ENCODE peak calls at places on chromosomes 7 and 10, in eight cellular contexts. One of them, this sample, is unnamed.

GRCh38 chr7:149196151-149196704 is 882 bp downstream of the ZNF282 start:
- DNase-seq in T-helper 1 cell: no peak
- DNase-seq in naive thymus-derived CD4-positive, alpha-beta T cell: peak; percentile 13
- DNase-seq in cerebellar nuclear complex: no peak
- DNase-seq in mammary epithelial cell: no peak
- DNase-seq in endothelial cell: no peak
- DNase-seq in GM12865: peak; percentile 9
- DNase-seq in NCI-H1105: no peak
- DNase-seq in this sample: no peak

GRCh38 chr7:141421306-141421705 is 129.9 kb upstream of the AGK start:
- DNase-seq in T-helper 1 cell: no peak
- DNase-seq in naive thymus-derived CD4-positive, alpha-beta T cell: no peak
- DNase-seq in cerebellar nuclear complex: no peak
- DNase-seq in mammary epithelial cell: no peak
- DNase-seq in endothelial cell: no peak
- DNase-seq in GM12865: no peak
- DNase-seq in NCI-H1105: no peak
- DNase-seq in this sample: no peak

GRCh38 chr10:6173203-6173602 is 29.5 kb upstream of the PFKFB3 start:
- DNase-seq in T-helper 1 cell: no peak
- DNase-seq in naive thymus-derived CD4-positive, alpha-beta T cell: peak; percentile 75
- DNase-seq in cerebellar nuclear complex: no peak
- DNase-seq in mammary epithelial cell: no peak
- DNase-seq in endothelial cell: peak; percentile 49
- DNase-seq in GM12865: peak; percentile 31
- DNase-seq in NCI-H1105: no peak
- DNase-seq in this sample: peak; percentile 49

GRCh38 chr7:12436896-12437535 is 33.4 kb upstream of the VWDE start:
- DNase-seq in T-helper 1 cell: no peak
- DNase-seq in naive thymus-derived CD4-positive, alpha-beta T cell: no peak
- DNase-seq in cerebellar nuclear complex: no peak
- DNase-seq in mammary epithelial cell: peak; percentile 51
- DNase-seq in endothelial cell: peak; percentile 17
- DNase-seq in GM12865: peak; percentile 24
- DNase-seq in NCI-H1105: peak; percentile 96
- DNase-seq in this sample: no peak

GRCh38 chr7:832968-833424 is 720 bp downstream of the SUN1 start:
- DNase-seq in T-helper 1 cell: no peak
- DNase-seq in naive thymus-derived CD4-positive, alpha-beta T cell: no peak
- DNase-seq in cerebellar nuclear complex: no peak
- DNase-seq in mammary epithelial cell: no peak
- DNase-seq in endothelial cell: no peak
- DNase-seq in GM12865: no peak
- DNase-seq in NCI-H1105: no peak
- DNase-seq in this sample: no peak

GRCh38 chr10:124701435-124701834 is 42.7 kb downstream of the FAM53B start:
- DNase-seq in T-helper 1 cell: no peak
- DNase-seq in naive thymus-derived CD4-positive, alpha-beta T cell: no peak
- DNase-seq in cerebellar nuclear complex: no peak
- DNase-seq in mammary epithelial cell: no peak
- DNase-seq in endothelial cell: no peak
- DNase-seq in GM12865: no peak
- DNase-seq in NCI-H1105: no peak
- DNase-seq in this sample: no peak

GRCh38 chr10:118543714-118544400 is 51.6 kb downstream of the PRLHR start:
- DNase-seq in T-helper 1 cell: no peak
- DNase-seq in naive thymus-derived CD4-positive, alpha-beta T cell: peak; percentile 43
- DNase-seq in cerebellar nuclear complex: no peak
- DNase-seq in mammary epithelial cell: peak; percentile 58
- DNase-seq in endothelial cell: peak; percentile 74
- DNase-seq in GM12865: peak; percentile 45
- DNase-seq in NCI-H1105: peak; percentile 23
- DNase-seq in this sample: no peak

GRCh38 chr10:14066106-14066505 is 264.6 kb downstream of the FRMD4A start:
- DNase-seq in T-helper 1 cell: no peak
- DNase-seq in naive thymus-derived CD4-positive, alpha-beta T cell: no peak
- DNase-seq in cerebellar nuclear complex: no peak
- DNase-seq in mammary epithelial cell: no peak
- DNase-seq in endothelial cell: no peak
- DNase-seq in GM12865: no peak
- DNase-seq in NCI-H1105: no peak
- DNase-seq in this sample: no peak

GRCh38 chr7:140005754-140006503 is 56.8 kb downstream of the PARP12 start:
- DNase-seq in T-helper 1 cell: no peak
- DNase-seq in naive thymus-derived CD4-positive, alpha-beta T cell: no peak
- DNase-seq in cerebellar nuclear complex: no peak
- DNase-seq in mammary epithelial cell: no peak
- DNase-seq in endothelial cell: peak; percentile 77
- DNase-seq in GM12865: peak; percentile 13
- DNase-seq in NCI-H1105: no peak
- DNase-seq in this sample: no peak

GRCh38 chr10:47057471-47057870 is 146.2 kb downstream of the PTPN20 start:
- DNase-seq in T-helper 1 cell: no peak
- DNase-seq in naive thymus-derived CD4-positive, alpha-beta T cell: no peak
- DNase-seq in cerebellar nuclear complex: no peak
- DNase-seq in mammary epithelial cell: no peak
- DNase-seq in endothelial cell: no peak
- DNase-seq in GM12865: no peak
- DNase-seq in NCI-H1105: no peak
- DNase-seq in this sample: no peak

GRCh38 chr7:102450242-102450641 is 14.4 kb downstream of the ALKBH4 start:
- DNase-seq in T-helper 1 cell: no peak
- DNase-seq in naive thymus-derived CD4-positive, alpha-beta T cell: peak; percentile 57
- DNase-seq in cerebellar nuclear complex: peak; percentile 47
- DNase-seq in mammary epithelial cell: no peak
- DNase-seq in endothelial cell: no peak
- DNase-seq in GM12865: peak; percentile 69
- DNase-seq in NCI-H1105: no peak
- DNase-seq in this sample: peak; percentile 48

GRCh38 chr7:39838326-39838725 is 111.7 kb upstream of the CDK13 start:
- DNase-seq in T-helper 1 cell: no peak
- DNase-seq in naive thymus-derived CD4-positive, alpha-beta T cell: no peak
- DNase-seq in cerebellar nuclear complex: no peak
- DNase-seq in mammary epithelial cell: peak; percentile 66
- DNase-seq in endothelial cell: no peak
- DNase-seq in GM12865: peak; percentile 18
- DNase-seq in NCI-H1105: peak; percentile 63
- DNase-seq in this sample: no peak

GRCh38 chr10:77080361-77081027 is 557.1 kb downstream of the KCNMA1 start:
- DNase-seq in T-helper 1 cell: no peak
- DNase-seq in naive thymus-derived CD4-positive, alpha-beta T cell: no peak
- DNase-seq in cerebellar nuclear complex: no peak
- DNase-seq in mammary epithelial cell: no peak
- DNase-seq in endothelial cell: no peak
- DNase-seq in GM12865: no peak
- DNase-seq in NCI-H1105: no peak
- DNase-seq in this sample: no peak

GRCh38 chr7:83579740-83580139 is 69.2 kb downstream of the SEMA3E start:
- DNase-seq in T-helper 1 cell: no peak
- DNase-seq in naive thymus-derived CD4-positive, alpha-beta T cell: no peak
- DNase-seq in cerebellar nuclear complex: no peak
- DNase-seq in mammary epithelial cell: peak; percentile 12
- DNase-seq in endothelial cell: no peak
- DNase-seq in GM12865: no peak
- DNase-seq in NCI-H1105: no peak
- DNase-seq in this sample: no peak

GRCh38 chr10:26821699-26822542 is 38.8 kb downstream of the ABI1 start:
- DNase-seq in T-helper 1 cell: no peak
- DNase-seq in naive thymus-derived CD4-positive, alpha-beta T cell: no peak
- DNase-seq in cerebellar nuclear complex: no peak
- DNase-seq in mammary epithelial cell: no peak
- DNase-seq in endothelial cell: no peak
- DNase-seq in GM12865: no peak
- DNase-seq in NCI-H1105: no peak
- DNase-seq in this sample: no peak

GRCh38 chr7:130334274-130334673 is 10.3 kb upstream of the CPA5 start:
- DNase-seq in T-helper 1 cell: no peak
- DNase-seq in naive thymus-derived CD4-positive, alpha-beta T cell: no peak
- DNase-seq in cerebellar nuclear complex: no peak
- DNase-seq in mammary epithelial cell: no peak
- DNase-seq in endothelial cell: no peak
- DNase-seq in GM12865: no peak
- DNase-seq in NCI-H1105: no peak
- DNase-seq in this sample: no peak

GRCh38 chr7:42522227-42522991 is 285.4 kb upstream of the GLI3 start:
- DNase-seq in T-helper 1 cell: no peak
- DNase-seq in naive thymus-derived CD4-positive, alpha-beta T cell: no peak
- DNase-seq in cerebellar nuclear complex: no peak
- DNase-seq in mammary epithelial cell: peak; percentile 32
- DNase-seq in endothelial cell: no peak
- DNase-seq in GM12865: no peak
- DNase-seq in NCI-H1105: no peak
- DNase-seq in this sample: no peak

GRCh38 chr7:85290252-85290651 is 103.4 kb upstream of the SEMA3D start:
- DNase-seq in T-helper 1 cell: no peak
- DNase-seq in naive thymus-derived CD4-positive, alpha-beta T cell: no peak
- DNase-seq in cerebellar nuclear complex: no peak
- DNase-seq in mammary epithelial cell: no peak
- DNase-seq in endothelial cell: no peak
- DNase-seq in GM12865: no peak
- DNase-seq in NCI-H1105: no peak
- DNase-seq in this sample: no peak

GRCh38 chr10:34850036-34850435 is 34.9 kb upstream of the PARD3 start:
- DNase-seq in T-helper 1 cell: no peak
- DNase-seq in naive thymus-derived CD4-positive, alpha-beta T cell: no peak
- DNase-seq in cerebellar nuclear complex: no peak
- DNase-seq in mammary epithelial cell: no peak
- DNase-seq in endothelial cell: no peak
- DNase-seq in GM12865: no peak
- DNase-seq in NCI-H1105: no peak
- DNase-seq in this sample: no peak

GRCh38 chr7:116652793-116653192 is 19.2 kb upstream of the MET start:
- DNase-seq in T-helper 1 cell: no peak
- DNase-seq in naive thymus-derived CD4-positive, alpha-beta T cell: no peak
- DNase-seq in cerebellar nuclear complex: no peak
- DNase-seq in mammary epithelial cell: peak; percentile 90
- DNase-seq in endothelial cell: no peak
- DNase-seq in GM12865: no peak
- DNase-seq in NCI-H1105: no peak
- DNase-seq in this sample: no peak

GRCh38 chr10:24344279-24344678 is 135.3 kb downstream of the KIAA1217 start:
- DNase-seq in T-helper 1 cell: no peak
- DNase-seq in naive thymus-derived CD4-positive, alpha-beta T cell: no peak
- DNase-seq in cerebellar nuclear complex: no peak
- DNase-seq in mammary epithelial cell: peak; percentile 93
- DNase-seq in endothelial cell: no peak
- DNase-seq in GM12865: no peak
- DNase-seq in NCI-H1105: no peak
- DNase-seq in this sample: no peak

GRCh38 chr7:95172420-95172819 is 151.9 kb downstream of the PON1 start:
- DNase-seq in T-helper 1 cell: no peak
- DNase-seq in naive thymus-derived CD4-positive, alpha-beta T cell: no peak
- DNase-seq in cerebellar nuclear complex: no peak
- DNase-seq in mammary epithelial cell: no peak
- DNase-seq in endothelial cell: no peak
- DNase-seq in GM12865: no peak
- DNase-seq in NCI-H1105: no peak
- DNase-seq in this sample: no peak

GRCh38 chr10:102814456-102814871 is 22.7 kb downstream of the CYP17A1 start:
- DNase-seq in T-helper 1 cell: no peak
- DNase-seq in naive thymus-derived CD4-positive, alpha-beta T cell: no peak
- DNase-seq in cerebellar nuclear complex: no peak
- DNase-seq in mammary epithelial cell: no peak
- DNase-seq in endothelial cell: no peak
- DNase-seq in GM12865: no peak
- DNase-seq in NCI-H1105: no peak
- DNase-seq in this sample: no peak

GRCh38 chr7:956031-956430 is 1.6 kb upstream of the ADAP1 start:
- DNase-seq in T-helper 1 cell: no peak
- DNase-seq in naive thymus-derived CD4-positive, alpha-beta T cell: no peak
- DNase-seq in cerebellar nuclear complex: peak; percentile 81
- DNase-seq in mammary epithelial cell: no peak
- DNase-seq in endothelial cell: no peak
- DNase-seq in GM12865: no peak
- DNase-seq in NCI-H1105: no peak
- DNase-seq in this sample: no peak

GRCh38 chr10:24351883-24352778 is 143.2 kb downstream of the KIAA1217 start:
- DNase-seq in T-helper 1 cell: no peak
- DNase-seq in naive thymus-derived CD4-positive, alpha-beta T cell: no peak
- DNase-seq in cerebellar nuclear complex: no peak
- DNase-seq in mammary epithelial cell: no peak
- DNase-seq in endothelial cell: no peak
- DNase-seq in GM12865: no peak
- DNase-seq in NCI-H1105: no peak
- DNase-seq in this sample: no peak

GRCh38 chr7:118755067-118755625 is 530.6 kb downstream of the ANKRD7 start:
- DNase-seq in T-helper 1 cell: no peak
- DNase-seq in naive thymus-derived CD4-positive, alpha-beta T cell: no peak
- DNase-seq in cerebellar nuclear complex: no peak
- DNase-seq in mammary epithelial cell: peak; percentile 99
- DNase-seq in endothelial cell: no peak
- DNase-seq in GM12865: no peak
- DNase-seq in NCI-H1105: no peak
- DNase-seq in this sample: no peak

GRCh38 chr7:37684927-37685326 is 1.4 kb downstream of the GPR141 start:
- DNase-seq in T-helper 1 cell: no peak
- DNase-seq in naive thymus-derived CD4-positive, alpha-beta T cell: no peak
- DNase-seq in cerebellar nuclear complex: no peak
- DNase-seq in mammary epithelial cell: no peak
- DNase-seq in endothelial cell: no peak
- DNase-seq in GM12865: no peak
- DNase-seq in NCI-H1105: no peak
- DNase-seq in this sample: no peak

GRCh38 chr7:40024841-40025240 is 74.8 kb downstream of the CDK13 start:
- DNase-seq in T-helper 1 cell: no peak
- DNase-seq in naive thymus-derived CD4-positive, alpha-beta T cell: no peak
- DNase-seq in cerebellar nuclear complex: no peak
- DNase-seq in mammary epithelial cell: peak; percentile 16
- DNase-seq in endothelial cell: no peak
- DNase-seq in GM12865: no peak
- DNase-seq in NCI-H1105: no peak
- DNase-seq in this sample: no peak

GRCh38 chr7:64307254-64308018 is 6.3 kb upstream of the ZNF736 start:
- DNase-seq in T-helper 1 cell: peak; percentile 84
- DNase-seq in naive thymus-derived CD4-positive, alpha-beta T cell: peak; percentile 87
- DNase-seq in cerebellar nuclear complex: peak; percentile 60
- DNase-seq in mammary epithelial cell: peak; percentile 66
- DNase-seq in endothelial cell: peak; percentile 55
- DNase-seq in GM12865: peak; percentile 93
- DNase-seq in NCI-H1105: peak; percentile 96
- DNase-seq in this sample: peak; percentile 96

GRCh38 chr10:131706476-131706875 is 194.3 kb upstream of the PPP2R2D start:
- DNase-seq in T-helper 1 cell: no peak
- DNase-seq in naive thymus-derived CD4-positive, alpha-beta T cell: no peak
- DNase-seq in cerebellar nuclear complex: no peak
- DNase-seq in mammary epithelial cell: no peak
- DNase-seq in endothelial cell: no peak
- DNase-seq in GM12865: no peak
- DNase-seq in NCI-H1105: no peak
- DNase-seq in this sample: no peak

GRCh38 chr10:102009801-102010425 is 46.1 kb downstream of the ARMH3 start:
- DNase-seq in T-helper 1 cell: no peak
- DNase-seq in naive thymus-derived CD4-positive, alpha-beta T cell: peak; percentile 51
- DNase-seq in cerebellar nuclear complex: no peak
- DNase-seq in mammary epithelial cell: peak; percentile 79
- DNase-seq in endothelial cell: peak; percentile 36
- DNase-seq in GM12865: peak; percentile 85
- DNase-seq in NCI-H1105: peak; percentile 22
- DNase-seq in this sample: no peak

GRCh38 chr10:54133201-54133600 is 667.8 kb downstream of the PCDH15 start:
- DNase-seq in T-helper 1 cell: no peak
- DNase-seq in naive thymus-derived CD4-positive, alpha-beta T cell: no peak
- DNase-seq in cerebellar nuclear complex: no peak
- DNase-seq in mammary epithelial cell: no peak
- DNase-seq in endothelial cell: no peak
- DNase-seq in GM12865: no peak
- DNase-seq in NCI-H1105: peak; percentile 4
- DNase-seq in this sample: no peak